ENCODE peak calls at places on chromosome 12, in four cellular contexts. F, H, V and Y are unnamed samples.

GRCh38 chr12:57838594-57839302 is 7.8 kb downstream of the CTDSP2 start:
- DNase-seq in F (no peak), H (no peak), V (peak), Y (no peak)

GRCh38 chr12:68336754-68337343 is 4.7 kb upstream of the MDM1 start:
- DNase-seq in F (peak), H (no peak), V (no peak), Y (no peak)

GRCh38 chr12:56450241-56450640 is 1.0 kb upstream of the TIMELESS start:
- DNase-seq in F (no peak), H (no peak), V (no peak), Y (no peak)

GRCh38 chr12:45415393-45415817 is 199.5 kb downstream of the ANO6 start:
- DNase-seq in F (peak), H (no peak), V (no peak), Y (peak)

GRCh38 chr12:39632670-39633069 is 13.1 kb upstream of the ABCD2 start:
- DNase-seq in F (no peak), H (no peak), V (no peak), Y (no peak)

GRCh38 chr12:11553871-11554533 is 95.5 kb upstream of the ETV6 start:
- DNase-seq in F (peak), H (peak), V (peak), Y (no peak)

GRCh38 chr12:127383281-127383680 is 883.7 kb upstream of the TMEM132C start:
- DNase-seq in F (peak), H (no peak), V (no peak), Y (no peak)

GRCh38 chr12:21711376-21711775 is 53.7 kb upstream of the LDHB start:
- DNase-seq in F (no peak), H (no peak), V (no peak), Y (no peak)

GRCh38 chr12:53174881-53175491 is 5.5 kb upstream of the ZNF740 start:
- DNase-seq in F (no peak), H (no peak), V (peak), Y (no peak)

GRCh38 chr12:69107541-69107940 is 131.8 kb upstream of the CPSF6 start:
- DNase-seq in F (no peak), H (no peak), V (no peak), Y (no peak)

GRCh38 chr12:44571031-44571550 is 305.0 kb downstream of the NELL2 start:
- DNase-seq in F (no peak), H (no peak), V (no peak), Y (no peak)

GRCh38 chr12:17342381-17342961 is 736.5 kb upstream of the LMO3 start:
- DNase-seq in F (no peak), H (no peak), V (no peak), Y (no peak)

GRCh38 chr12:124392271-124392990 is 97.5 kb downstream of the RFLNA start:
- DNase-seq in F (no peak), H (peak), V (peak), Y (no peak)

GRCh38 chr12:57235012-57235727 is 5.7 kb downstream of the SHMT2 start:
- DNase-seq in F (no peak), H (no peak), V (no peak), Y (peak)

GRCh38 chr12:82097877-82098276 is 260.3 kb downstream of the CCDC59 start:
- DNase-seq in F (no peak), H (no peak), V (no peak), Y (peak)

GRCh38 chr12:122978507-122978955 is 1.9 kb upstream of the ARL6IP4 start:
- DNase-seq in F (no peak), H (no peak), V (no peak), Y (no peak)

GRCh38 chr12:19165446-19165845 is 35.9 kb downstream of the PLEKHA5 start:
- DNase-seq in F (peak), H (no peak), V (no peak), Y (no peak)